ENCODE peak calls at places on chromosomes 11 and 22, in seven cellular contexts. One of them, this sample, is unnamed.

GRCh38 chr11:117597083-117597482 is 199.9 kb downstream of the DSCAML1 start:
- DNase-seq in hypothalamus: no peak
- DNase-seq in caudate nucleus: no peak
- DNase-seq in HepG2: peak; percentile 21
- DNase-seq in GM13977: peak; percentile 56
- DNase-seq in HEK293T: peak; percentile 57
- DNase-seq in ELR: peak; percentile 37
- DNase-seq in this sample: peak; percentile 34

GRCh38 chr11:61087426-61088119 is 14.7 kb upstream of the CD5 start:
- DNase-seq in hypothalamus: no peak
- DNase-seq in ELR: no peak
- DNase-seq in HEK293T: no peak
- DNase-seq in caudate nucleus: no peak
- DNase-seq in GM13977: no peak
- DNase-seq in HepG2: no peak
- DNase-seq in this sample: no peak

GRCh38 chr11:75474240-75474639 is 41.2 kb upstream of the KLHL35 start:
- DNase-seq in HepG2: no peak
- DNase-seq in hypothalamus: no peak
- DNase-seq in HEK293T: no peak
- DNase-seq in caudate nucleus: no peak
- DNase-seq in GM13977: no peak
- DNase-seq in ELR: no peak
- DNase-seq in this sample: no peak

GRCh38 chr22:36913431-36914382 is at the start of gene CSF2RB:
- DNase-seq in GM13977: peak; percentile 24
- DNase-seq in hypothalamus: no peak
- DNase-seq in caudate nucleus: no peak
- DNase-seq in HepG2: no peak
- DNase-seq in ELR: no peak
- DNase-seq in HEK293T: no peak
- DNase-seq in this sample: no peak

GRCh38 chr22:24824250-24824649 is 18.2 kb downstream of the SGSM1 start:
- DNase-seq in caudate nucleus: no peak
- DNase-seq in ELR: no peak
- DNase-seq in hypothalamus: no peak
- DNase-seq in HepG2: no peak
- DNase-seq in HEK293T: no peak
- DNase-seq in GM13977: no peak
- DNase-seq in this sample: no peak

GRCh38 chr11:93279911-93280347 is 50.6 kb upstream of the DEUP1 start:
- DNase-seq in GM13977: peak; percentile 43
- DNase-seq in hypothalamus: no peak
- DNase-seq in HEK293T: peak; percentile 56
- DNase-seq in caudate nucleus: no peak
- DNase-seq in HepG2: no peak
- DNase-seq in ELR: no peak
- DNase-seq in this sample: no peak

GRCh38 chr11:30015725-30016449 is 943 bp downstream of the KCNA4 start:
- DNase-seq in HepG2: no peak
- DNase-seq in ELR: no peak
- DNase-seq in HEK293T: no peak
- DNase-seq in GM13977: no peak
- DNase-seq in caudate nucleus: no peak
- DNase-seq in hypothalamus: no peak
- DNase-seq in this sample: no peak

GRCh38 chr11:99325807-99326206 is 305.1 kb downstream of the CNTN5 start:
- DNase-seq in ELR: peak; percentile 93
- DNase-seq in HepG2: peak; percentile 2
- DNase-seq in caudate nucleus: no peak
- DNase-seq in HEK293T: no peak
- DNase-seq in GM13977: no peak
- DNase-seq in hypothalamus: no peak
- DNase-seq in this sample: no peak

GRCh38 chr11:1317432-1317831 is 8.0 kb upstream of the TOLLIP start:
- DNase-seq in ELR: no peak
- DNase-seq in HEK293T: no peak
- DNase-seq in caudate nucleus: no peak
- DNase-seq in GM13977: no peak
- DNase-seq in HepG2: no peak
- DNase-seq in hypothalamus: no peak
- DNase-seq in this sample: no peak

GRCh38 chr11:75241906-75242644 is 1.5 kb downstream of the TPBGL start:
- DNase-seq in ELR: no peak
- DNase-seq in hypothalamus: no peak
- DNase-seq in GM13977: no peak
- DNase-seq in caudate nucleus: no peak
- DNase-seq in HepG2: no peak
- DNase-seq in HEK293T: no peak
- DNase-seq in this sample: no peak

GRCh38 chr22:38921126-38921525 is 36.3 kb upstream of the APOBEC3A start:
- DNase-seq in HepG2: no peak
- DNase-seq in ELR: no peak
- DNase-seq in caudate nucleus: no peak
- DNase-seq in HEK293T: no peak
- DNase-seq in GM13977: no peak
- DNase-seq in hypothalamus: no peak
- DNase-seq in this sample: no peak

GRCh38 chr22:36318442-36318841 is 65.5 kb downstream of the APOL1 start:
- DNase-seq in GM13977: no peak
- DNase-seq in caudate nucleus: no peak
- DNase-seq in HepG2: no peak
- DNase-seq in hypothalamus: no peak
- DNase-seq in HEK293T: no peak
- DNase-seq in ELR: no peak
- DNase-seq in this sample: no peak

GRCh38 chr11:119359365-119360229 is 13.1 kb upstream of the MFRP start:
- DNase-seq in ELR: no peak
- DNase-seq in caudate nucleus: no peak
- DNase-seq in GM13977: no peak
- DNase-seq in HepG2: no peak
- DNase-seq in HEK293T: no peak
- DNase-seq in hypothalamus: no peak
- DNase-seq in this sample: no peak

GRCh38 chr11:65584102-65584501 is 8.2 kb downstream of the EHBP1L1 start:
- DNase-seq in caudate nucleus: no peak
- DNase-seq in GM13977: no peak
- DNase-seq in hypothalamus: no peak
- DNase-seq in HEK293T: no peak
- DNase-seq in HepG2: no peak
- DNase-seq in ELR: no peak
- DNase-seq in this sample: no peak

GRCh38 chr11:105298174-105298573 is 158.6 kb upstream of the CARD18 start:
- DNase-seq in hypothalamus: no peak
- DNase-seq in HepG2: no peak
- DNase-seq in caudate nucleus: no peak
- DNase-seq in GM13977: no peak
- DNase-seq in ELR: no peak
- DNase-seq in HEK293T: no peak
- DNase-seq in this sample: no peak

GRCh38 chr11:130640526-130640925 is 192.1 kb downstream of the ADAMTS15 start:
- DNase-seq in ELR: no peak
- DNase-seq in hypothalamus: no peak
- DNase-seq in GM13977: no peak
- DNase-seq in HepG2: no peak
- DNase-seq in caudate nucleus: no peak
- DNase-seq in HEK293T: no peak
- DNase-seq in this sample: no peak

GRCh38 chr22:24134090-24134846 is 47.0 kb upstream of the SUSD2 start:
- DNase-seq in HEK293T: no peak
- DNase-seq in caudate nucleus: peak; percentile 50
- DNase-seq in ELR: no peak
- DNase-seq in hypothalamus: peak; percentile 51
- DNase-seq in HepG2: no peak
- DNase-seq in GM13977: no peak
- DNase-seq in this sample: no peak

GRCh38 chr11:86230921-86231320 is 13.6 kb upstream of the EED start:
- DNase-seq in caudate nucleus: no peak
- DNase-seq in HepG2: no peak
- DNase-seq in GM13977: no peak
- DNase-seq in HEK293T: no peak
- DNase-seq in hypothalamus: no peak
- DNase-seq in ELR: peak; percentile 43
- DNase-seq in this sample: no peak

GRCh38 chr22:38881464-38881871 is 9.5 kb upstream of the CBX6 start:
- DNase-seq in caudate nucleus: peak; percentile 36
- DNase-seq in hypothalamus: no peak
- DNase-seq in ELR: no peak
- DNase-seq in HepG2: no peak
- DNase-seq in HEK293T: no peak
- DNase-seq in GM13977: no peak
- DNase-seq in this sample: no peak

GRCh38 chr11:422249-422656 is 7.5 kb upstream of the SIGIRR start:
- DNase-seq in HepG2: no peak
- DNase-seq in caudate nucleus: no peak
- DNase-seq in HEK293T: no peak
- DNase-seq in GM13977: no peak
- DNase-seq in ELR: peak; percentile 16
- DNase-seq in hypothalamus: no peak
- DNase-seq in this sample: no peak

GRCh38 chr11:111795333-111795985 is 29.3 kb upstream of the PPP2R1B start:
- DNase-seq in hypothalamus: no peak
- DNase-seq in ELR: peak; percentile 37
- DNase-seq in caudate nucleus: no peak
- DNase-seq in HEK293T: no peak
- DNase-seq in HepG2: peak; percentile 60
- DNase-seq in GM13977: no peak
- DNase-seq in this sample: no peak

GRCh38 chr22:46043816-46044717 is 67.1 kb upstream of the WNT7B start:
- DNase-seq in caudate nucleus: no peak
- DNase-seq in HEK293T: no peak
- DNase-seq in GM13977: no peak
- DNase-seq in hypothalamus: no peak
- DNase-seq in HepG2: no peak
- DNase-seq in ELR: peak; percentile 58
- DNase-seq in this sample: no peak

GRCh38 chr11:101553891-101554292 is 29.9 kb downstream of the TRPC6 start:
- DNase-seq in caudate nucleus: no peak
- DNase-seq in ELR: no peak
- DNase-seq in HepG2: no peak
- DNase-seq in hypothalamus: no peak
- DNase-seq in HEK293T: no peak
- DNase-seq in GM13977: peak; percentile 17
- DNase-seq in this sample: no peak

This sample was measured in activated T-helper 2 cell treated with anti-CD3 and anti-CD28 coated beads, Interferon-gamma antibody, Interleukin-2, Interleukin-4, amounts not matched to agents 10 μg/mL and 5 μg/mL and 100 μg/mL, durations not matched to agents 14 hours and 24 hours and 36 hours.